ENCODE peak calls at places on chromosomes 7 and 10, in six cellular contexts. O is BE2C; R is NCI-H1417; W is activated CD8-positive, alpha-beta memory T cell treated with anti-CD3 and anti-CD28 coated beads for 48 hours; G is NCI-H345; M is progenitor cell of endocrine pancreas. Z is an unnamed sample.

GRCh38 chr10:94630017-94630688 is 53.4 kb upstream of the CYP2C18 start:
- DNase-seq in O (no peak), R (no peak), W (no peak), G (peak), M (no peak), Z (no peak)

GRCh38 chr7:100486753-100487446 is 3.2 kb downstream of the NYAP1 start:
- DNase-seq in O (no peak), R (no peak), W (no peak), G (no peak), M (no peak), Z (no peak)

GRCh38 chr10:12350167-12350872 is 973 bp downstream of the CAMK1D start:
- DNase-seq in O (peak), R (peak), W (no peak), G (peak), M (peak), Z (no peak)

GRCh38 chr7:12893292-12893691 is 205.9 kb downstream of the ARL4A start:
- DNase-seq in O (no peak), R (no peak), W (no peak), G (no peak), M (no peak), Z (no peak)

GRCh38 chr7:41579961-41580935 is 122.6 kb downstream of the INHBA start:
- DNase-seq in O (no peak), R (no peak), W (no peak), G (no peak), M (no peak), Z (no peak)

GRCh38 chr7:17020250-17020649 is 138.5 kb upstream of the AGR3 start:
- DNase-seq in O (no peak), R (no peak), W (no peak), G (peak), M (no peak), Z (no peak)

GRCh38 chr10:35928760-35929159 is 286.7 kb upstream of the FZD8 start:
- DNase-seq in O (no peak), R (no peak), W (no peak), G (no peak), M (no peak), Z (no peak)

GRCh38 chr10:115092555-115093285 is 445 bp upstream of the ATRNL1 start:
- DNase-seq in O (peak), R (peak), W (no peak), G (peak), M (peak), Z (no peak)

GRCh38 chr10:44042075-44042770 is 342.7 kb downstream of the CXCL12 start:
- DNase-seq in O (no peak), R (no peak), W (no peak), G (no peak), M (no peak), Z (no peak)

GRCh38 chr7:94656925-94657731 is 1.2 kb upstream of the SGCE start:
- DNase-seq in O (peak), R (peak), W (no peak), G (peak), M (no peak), Z (no peak)

GRCh38 chr10:122140477-122140902 is 130.6 kb upstream of the BTBD16 start:
- DNase-seq in O (peak), R (no peak), W (no peak), G (no peak), M (no peak), Z (no peak)

GRCh38 chr7:6634021-6634420 is 3.1 kb upstream of the ZNF316 start:
- DNase-seq in O (no peak), R (no peak), W (no peak), G (no peak), M (no peak), Z (no peak)

GRCh38 chr7:114423218-114423496 is 8.5 kb downstream of the FOXP2 start:
- DNase-seq in O (no peak), R (no peak), W (no peak), G (no peak), M (no peak), Z (no peak)

GRCh38 chr10:100993986-100994708 is 5.5 kb upstream of the LZTS2 start:
- DNase-seq in O (peak), R (no peak), W (no peak), G (peak), M (no peak), Z (no peak)

GRCh38 chr7:34222316-34222715 is 317.0 kb downstream of the BMPER start:
- DNase-seq in O (no peak), R (no peak), W (no peak), G (no peak), M (no peak), Z (no peak)

GRCh38 chr7:47405921-47406765 is 175.8 kb downstream of the TNS3 start:
- DNase-seq in O (no peak), R (no peak), W (no peak), G (no peak), M (no peak), Z (no peak)

GRCh38 chr7:10128748-10129147 is 844.9 kb upstream of the PHF14 start:
- DNase-seq in O (peak), R (peak), W (no peak), G (no peak), M (no peak), Z (no peak)